ENCODE peak calls at places on chromosomes 4 and X, in four cellular contexts. Q is K562, N is WTC11, E is HepG2. A is an unnamed sample.

GRCh38 chrX:129779747-129780146 is at the start of gene SASH3:
- DNase-seq in Q (no peak), N (no peak), E (no peak), A (no peak)

GRCh38 chrX:109049903-109050302 is 313.5 kb upstream of the IRS4 start:
- DNase-seq in Q (no peak), N (peak; percentile 14), E (no peak), A (no peak)

GRCh38 chr4:64272432-64272831 is 136.8 kb downstream of the TECRL start:
- DNase-seq in Q (no peak), N (no peak), E (no peak), A (no peak)

GRCh38 chr4:6469898-6470501 is 2.4 kb downstream of the PPP2R2C start:
- DNase-seq in Q (no peak), N (no peak), E (no peak), A (no peak)

GRCh38 chrX:39721570-39722279 is 376.0 kb downstream of the BCOR start:
- DNase-seq in Q (no peak), N (no peak), E (no peak), A (no peak)

GRCh38 chr4:60250657-60251056 is 949.5 kb upstream of the ADGRL3 start:
- DNase-seq in Q (no peak), N (no peak), E (no peak), A (no peak)

GRCh38 chr4:176508780-176509331 is 189.1 kb downstream of the SPCS3 start:
- DNase-seq in Q (no peak), N (no peak), E (no peak), A (no peak)

GRCh38 chr4:185764880-185765279 is 47.1 kb downstream of the SORBS2 start:
- DNase-seq in Q (no peak), N (no peak), E (no peak), A (no peak)

GRCh38 chrX:69793260-69793935 is 177.5 kb downstream of the EDA start:
- DNase-seq in Q (no peak), N (no peak), E (no peak), A (no peak)

GRCh38 chr4:177554966-177555574 is 112.8 kb upstream of the AGA start:
- DNase-seq in Q (peak; percentile 10), N (no peak), E (no peak), A (no peak)

GRCh38 chr4:8765631-8766590 is 105.7 kb downstream of the HMX1 start:
- DNase-seq in Q (no peak), N (peak; percentile 7), E (no peak), A (no peak)

GRCh38 chr4:183362916-183363542 is 40.8 kb upstream of the CLDN24 start:
- DNase-seq in Q (no peak), N (peak; percentile 30), E (peak; percentile 14), A (no peak)

GRCh38 chrX:4944767-4945166 is 1231.3 kb upstream of the PRKX start:
- DNase-seq in Q (no peak), N (no peak), E (no peak), A (no peak)

GRCh38 chr4:99968330-99968729 is 18.3 kb upstream of the H2AZ1 start:
- DNase-seq in Q (no peak), N (no peak), E (no peak), A (no peak)

GRCh38 chrX:43643201-43643600 is 12.9 kb upstream of the MAOA start:
- DNase-seq in Q (no peak), N (no peak), E (no peak), A (no peak)

GRCh38 chrX:150897371-150898319 is 823 bp downstream of the CD99L2 start:
- DNase-seq in Q (no peak), N (peak; percentile 47), E (no peak), A (no peak)

GRCh38 chrX:71604141-71604540 is 14.2 kb downstream of the CXCR3 start:
- DNase-seq in Q (no peak), N (no peak), E (no peak), A (no peak)

DNA sequence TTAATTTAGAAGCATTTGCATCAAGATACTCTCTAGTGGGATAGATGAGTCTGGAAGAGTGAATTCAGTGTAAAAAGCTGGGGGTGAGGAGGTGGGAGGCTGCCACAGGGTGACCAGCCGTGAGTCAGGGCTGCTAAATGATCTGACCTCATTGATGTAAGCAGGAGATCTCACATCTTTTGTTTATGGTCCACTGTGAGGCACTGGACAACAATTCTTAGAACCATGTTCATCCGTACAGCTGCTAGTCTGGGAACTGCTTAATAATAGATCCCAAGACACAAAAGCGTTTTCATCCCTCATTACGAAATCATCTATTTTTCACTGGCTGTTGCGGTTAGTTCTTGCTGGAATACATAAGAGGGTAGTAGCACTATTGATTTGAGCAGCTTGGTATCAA is 14.1 kb downstream of the KLF3 start:
- DNase-seq in Q (no peak), N (no peak), E (no peak), A (no peak)
- TF ChIP-seq ETV6 in Q (no peak), N (no peak), E (no peak), A (no peak)

GRCh38 chr4:93633721-93634120 is 194.8 kb upstream of the ATOH1 start:
- DNase-seq in Q (no peak), N (no peak), E (no peak), A (no peak)
- TF ChIP-seq CREM in Q (no peak), N (no peak), E (no peak), A (no peak)

GRCh38 chr4:67035986-67036385 is 509.3 kb downstream of the CENPC start:
- DNase-seq in Q (no peak), N (no peak), E (no peak), A (no peak)
- TF ChIP-seq ETV6 in Q (no peak), N (no peak), E (no peak), A (no peak)

GRCh38 chr4:84931961-84932360 is 34.5 kb downstream of the WDFY3 start:
- DNase-seq in Q (no peak), N (no peak), E (no peak), A (no peak)

GRCh38 chr4:84924439-84924838 is 42.1 kb downstream of the WDFY3 start:
- DNase-seq in Q (no peak), N (no peak), E (no peak), A (no peak)

GRCh38 chr4:84931274-84931673 is 35.2 kb downstream of the WDFY3 start:
- DNase-seq in Q (no peak), N (no peak), E (no peak), A (no peak)

GRCh38 chr4:84928089-84928488 is 38.4 kb downstream of the WDFY3 start:
- DNase-seq in Q (no peak), N (no peak), E (no peak), A (no peak)

GRCh38 chr4:84927428-84927827 is 39.1 kb downstream of the WDFY3 start:
- DNase-seq in Q (no peak), N (no peak), E (no peak), A (no peak)
- TF ChIP-seq CREM in Q (no peak), N (no peak), E (no peak), A (no peak)